ENCODE peak calls at places on chromosome 4, in six cellular contexts. Q is ecto neural progenitor cell, M is dorsolateral prefrontal cortex, W is kidney epithelial cell, U is T-cell, K is NCI-H1417. N is an unnamed sample.

GRCh38 chr4:108830509-108831244 is 67.8 kb upstream of the ETNPPL start:
- DNase-seq in M (no peak), U (no peak), W (no peak), Q (no peak), K (peak), N (no peak)

GRCh38 chr4:13530823-13531608 is 13.3 kb downstream of the NKX3-2 start:
- DNase-seq in Q (no peak), K (no peak), M (no peak), U (no peak), W (no peak), N (no peak)

GRCh38 chr4:134018845-134019244 is 182.7 kb downstream of the PABPC4L start:
- DNase-seq in Q (no peak), K (no peak), M (no peak), U (no peak), W (no peak), N (no peak)

GRCh38 chr4:139457318-139457717 is 3.4 kb downstream of the RAB33B start:
- DNase-seq in M (no peak), W (no peak), Q (no peak), U (no peak), K (no peak), N (no peak)

GRCh38 chr4:181684310-181684709 is 558.9 kb upstream of the TENM3 start:
- DNase-seq in K (no peak), Q (no peak), W (no peak), M (no peak), U (no peak), N (no peak)

GRCh38 chr4:151692443-151692782 is 68.4 kb downstream of the GATB start:
- DNase-seq in Q (no peak), U (no peak), W (no peak), M (no peak), K (no peak), N (no peak)

GRCh38 chr4:11496313-11496956 is 67.7 kb upstream of the HS3ST1 start:
- DNase-seq in K (peak), U (no peak), W (no peak), Q (no peak), M (no peak), N (no peak)

GRCh38 chr4:112327950-112328349 is 30.8 kb downstream of the ALPK1 start:
- DNase-seq in M (no peak), U (no peak), W (peak), K (peak), Q (no peak), N (no peak)

GRCh38 chr4:152010680-152011079 is 249.9 kb upstream of the GATB start:
- DNase-seq in W (no peak), Q (no peak), K (no peak), U (peak), M (no peak), N (no peak)

GRCh38 chr4:4985844-4986243 is 33.4 kb downstream of the CYTL1 start:
- DNase-seq in K (peak), W (no peak), U (no peak), M (no peak), Q (no peak), N (no peak)

GRCh38 chr4:168797176-168797575 is 212.9 kb downstream of the CBR4 start:
- DNase-seq in W (peak), M (no peak), U (no peak), Q (no peak), K (no peak), N (no peak)

GRCh38 chr4:111633663-111634266 is 511.5 kb upstream of the FAM241A start:
- DNase-seq in W (no peak), M (no peak), U (no peak), Q (no peak), K (peak), N (no peak)

GRCh38 chr4:76703123-76703490 is 194.8 kb downstream of the SOWAHB start:
- DNase-seq in K (no peak), Q (no peak), W (no peak), M (no peak), U (no peak), N (no peak)

GRCh38 chr4:122010610-122011009 is 58.8 kb upstream of the TRPC3 start:
- DNase-seq in M (no peak), Q (no peak), K (peak), W (no peak), U (no peak), N (no peak)

GRCh38 chr4:10075953-10076391 is 40.6 kb downstream of the WDR1 start:
- DNase-seq in M (no peak), K (no peak), Q (no peak), W (no peak), U (no peak), N (no peak)

GRCh38 chr4:79652232-79652631 is 244.2 kb upstream of the GK2 start:
- DNase-seq in W (no peak), M (no peak), U (no peak), Q (no peak), K (peak), N (no peak)

GRCh38 chr4:83011779-83012630 is 1.4 kb upstream of the LIN54 start:
- DNase-seq in K (peak), W (no peak), Q (no peak), M (peak), U (peak), N (peak)

GRCh38 chr4:52861879-52862604 is at the start of gene RASL11B:
- DNase-seq in Q (peak), U (peak), W (no peak), M (peak), K (peak), N (peak)

GRCh38 chr4:125526420-125526819 is 211.7 kb downstream of the FAT4 start:
- DNase-seq in M (no peak), K (no peak), Q (no peak), W (no peak), U (no peak), N (no peak)

GRCh38 chr4:5399790-5400421 is 308.5 kb downstream of the EVC2 start:
- DNase-seq in U (no peak), W (no peak), Q (peak), K (no peak), M (no peak), N (no peak)

GRCh38 chr4:186307497-186307896 is 41.5 kb downstream of the F11 start:
- DNase-seq in K (no peak), U (no peak), W (no peak), Q (no peak), M (no peak), N (no peak)

GRCh38 chr4:107665001-107665400 is 55.0 kb downstream of the PAPSS1 start:
- DNase-seq in M (no peak), W (no peak), Q (no peak), K (no peak), U (no peak), N (no peak)

GRCh38 chr4:151990201-151990600 is 229.4 kb upstream of the GATB start:
- DNase-seq in W (peak), U (no peak), K (no peak), M (no peak), Q (no peak), N (no peak)

GRCh38 chr4:151324449-151325319 is 721 bp downstream of the SH3D19 start:
- DNase-seq in U (no peak), Q (peak), M (peak), W (peak), K (peak), N (peak)

GRCh38 chr4:174757736-174758135 is 71.3 kb downstream of the GLRA3 start:
- DNase-seq in M (no peak), U (no peak), W (no peak), Q (no peak), K (peak), N (no peak)

GRCh38 chr4:145061325-145061920 is 36.6 kb downstream of the ANAPC10 start:
- DNase-seq in U (no peak), W (no peak), Q (no peak), M (no peak), K (peak), N (no peak)

GRCh38 chr4:80235451-80235850 is 31.0 kb upstream of the FGF5 start:
- DNase-seq in M (no peak), U (no peak), W (no peak), K (no peak), Q (no peak), N (no peak)

N was measured in hypothalamus.